ENCODE peak calls at places on chromosomes 1 and 21, in ten cellular contexts. T, M, F, A, C, X, H, Q, W and D are unnamed samples.

GRCh38 chr1:6471086-6471841 is 5.3 kb upstream of the TNFRSF25 start:
- DNase-seq in T (no peak), M (no peak), F (no peak), A (no peak), C (no peak), X (no peak), H (no peak), Q (no peak), W (no peak), D (no peak)

GRCh38 chr1:46512135-46512791 is 22.6 kb downstream of the DMBX1 start:
- DNase-seq in T (no peak), M (no peak), F (no peak), A (no peak), C (no peak), X (no peak), H (no peak), Q (no peak), W (no peak), D (no peak)

GRCh38 chr1:85321237-85321964 is 45.0 kb upstream of the BCL10 start:
- DNase-seq in T (no peak), M (no peak), F (peak), A (no peak), C (no peak), X (no peak), H (no peak), Q (no peak), W (no peak), D (no peak)

GRCh38 chr21:25243809-25244208 is 363.5 kb downstream of the MRPL39 start:
- DNase-seq in T (no peak), M (no peak), F (no peak), A (no peak), C (no peak), X (no peak), H (no peak), Q (no peak), W (no peak), D (no peak)

GRCh38 chr1:192474080-192474683 is 101.4 kb upstream of the RGS1 start:
- DNase-seq in T (no peak), M (peak), F (peak), A (no peak), C (no peak), X (no peak), H (peak), Q (peak), W (peak), D (no peak)

GRCh38 chr21:45499970-45500575 is 42.2 kb downstream of the SLC19A1 start:
- DNase-seq in T (no peak), M (no peak), F (no peak), A (no peak), C (no peak), X (no peak), H (no peak), Q (no peak), W (no peak), D (no peak)

GRCh38 chr21:32240708-32241433 is 38.0 kb downstream of the MIS18A start:
- DNase-seq in T (no peak), M (no peak), F (no peak), A (no peak), C (no peak), X (no peak), H (no peak), Q (no peak), W (no peak), D (no peak)

GRCh38 chr1:117284408-117285215 is 73.9 kb upstream of the VTCN1 start:
- DNase-seq in T (no peak), M (peak), F (peak), A (no peak), C (no peak), X (peak), H (peak), Q (peak), W (peak), D (no peak)

GRCh38 chr1:2350486-2350885 is 40.9 kb downstream of the MORN1 start:
- DNase-seq in T (no peak), M (no peak), F (no peak), A (no peak), C (no peak), X (no peak), H (no peak), Q (no peak), W (no peak), D (no peak)

GRCh38 chr1:72100766-72101165 is 181.6 kb downstream of the NEGR1 start:
- DNase-seq in T (no peak), M (no peak), F (no peak), A (no peak), C (no peak), X (no peak), H (no peak), Q (no peak), W (no peak), D (no peak)

GRCh38 chr1:3350441-3351261 is 103.8 kb upstream of the ARHGEF16 start:
- DNase-seq in T (no peak), M (no peak), F (peak), A (no peak), C (no peak), X (no peak), H (peak), Q (no peak), W (no peak), D (no peak)

GRCh38 chr1:63592536-63593302 is 492 bp upstream of the PGM1 start:
- DNase-seq in T (no peak), M (no peak), F (peak), A (no peak), C (no peak), X (no peak), H (no peak), Q (no peak), W (no peak), D (no peak)

GRCh38 chr1:228140724-228141081 is 624 bp downstream of the GUK1 start:
- DNase-seq in T (no peak), M (no peak), F (no peak), A (no peak), C (no peak), X (no peak), H (no peak), Q (no peak), W (no peak), D (no peak)

GRCh38 chr1:78303620-78304019 is 187.2 kb upstream of the PTGFR start:
- DNase-seq in T (no peak), M (no peak), F (no peak), A (no peak), C (no peak), X (no peak), H (no peak), Q (no peak), W (no peak), D (no peak)

GRCh38 chr1:247360116-247360898 is 28.6 kb upstream of the ZNF496 start:
- DNase-seq in T (no peak), M (no peak), F (no peak), A (no peak), C (no peak), X (no peak), H (no peak), Q (no peak), W (no peak), D (no peak)

GRCh38 chr1:211484738-211485479 is 7.1 kb downstream of the RD3 start:
- DNase-seq in T (no peak), M (no peak), F (no peak), A (no peak), C (no peak), X (no peak), H (no peak), Q (no peak), W (no peak), D (peak)

GRCh38 chr1:161021959-161022332 is 994 bp upstream of the F11R start:
- DNase-seq in T (no peak), M (no peak), F (no peak), A (no peak), C (no peak), X (no peak), H (no peak), Q (no peak), W (no peak), D (no peak)

GRCh38 chr1:240319998-240320397 is 228.3 kb downstream of the FMN2 start:
- DNase-seq in T (no peak), M (no peak), F (no peak), A (no peak), C (no peak), X (no peak), H (no peak), Q (no peak), W (no peak), D (no peak)

GRCh38 chr1:91883470-91883869 is 2.5 kb downstream of the TGFBR3 start:
- DNase-seq in T (no peak), M (peak), F (peak), A (no peak), C (no peak), X (no peak), H (peak), Q (no peak), W (no peak), D (no peak)

GRCh38 chr1:200307755-200308066 is 102.1 kb downstream of the ZNF281 start:
- DNase-seq in T (no peak), M (no peak), F (no peak), A (no peak), C (no peak), X (no peak), H (no peak), Q (no peak), W (no peak), D (no peak)